ENCODE peak calls at places on chromosomes 3 and 15, in eight cellular contexts. N, W, V, E, J, M, T and C are unnamed samples.

GRCh38 chr3:154224366-154224765 is 99.9 kb downstream of the DHX36 start:
- DNase-seq in N (no peak), W (no peak), V (no peak), E (no peak), J (no peak), M (no peak), T (no peak), C (no peak)

GRCh38 chr3:169880565-169881250 is 11.0 kb upstream of the LRRC31 start:
- DNase-seq in N (no peak), W (no peak), V (no peak), E (no peak), J (no peak), M (no peak), T (no peak), C (no peak)

GRCh38 chr15:41523097-41523496 is 9.5 kb upstream of the LTK start:
- DNase-seq in N (no peak), W (no peak), V (no peak), E (no peak), J (no peak), M (no peak), T (peak; percentile 15), C (no peak)

GRCh38 chr15:87123676-87124382 is 1044.2 kb downstream of the AGBL1 start:
- DNase-seq in N (no peak), W (no peak), V (no peak), E (no peak), J (no peak), M (no peak), T (no peak), C (no peak)

GRCh38 chr15:65196637-65197336 is 11.6 kb upstream of the CLPX start:
- DNase-seq in N (no peak), W (no peak), V (no peak), E (no peak), J (no peak), M (no peak), T (no peak), C (no peak)

GRCh38 chr3:177597325-177598109 is 400.2 kb upstream of the TBL1XR1 start:
- DNase-seq in N (peak; percentile 30), W (peak; percentile 93), V (peak; percentile 78), E (peak; percentile 54), J (peak; percentile 56), M (peak; percentile 97), T (peak; percentile 95), C (peak; percentile 94)

GRCh38 chr3:155317211-155317610 is 23.7 kb upstream of the STRIT1 start:
- DNase-seq in N (no peak), W (peak; percentile 47), V (no peak), E (no peak), J (no peak), M (no peak), T (no peak), C (no peak)

GRCh38 chr3:101836907-101837598 is 12.3 kb upstream of the NFKBIZ start:
- DNase-seq in N (no peak), W (peak; percentile 80), V (peak; percentile 57), E (no peak), J (no peak), M (peak; percentile 88), T (peak; percentile 85), C (peak; percentile 85)

GRCh38 chr3:12675115-12675810 is 11.3 kb upstream of the RAF1 start:
- DNase-seq in N (no peak), W (no peak), V (no peak), E (no peak), J (no peak), M (no peak), T (no peak), C (no peak)

GRCh38 chr3:29693863-29694262 is 413.0 kb downstream of the RBMS3 start:
- DNase-seq in N (no peak), W (peak; percentile 90), V (peak; percentile 85), E (no peak), J (no peak), M (peak; percentile 82), T (peak; percentile 86), C (peak; percentile 98)

GRCh38 chr3:43144811-43145490 is 39.1 kb upstream of the POMGNT2 start:
- DNase-seq in N (no peak), W (peak; percentile 87), V (peak; percentile 39), E (no peak), J (no peak), M (no peak), T (peak; percentile 25), C (peak; percentile 85)

GRCh38 chr3:38003817-38004414 is 13.3 kb downstream of the VILL start:
- DNase-seq in N (no peak), W (no peak), V (no peak), E (peak; percentile 10), J (no peak), M (no peak), T (no peak), C (no peak)

GRCh38 chr3:126300761-126301481 is 56.3 kb downstream of the KLF15 start:
- DNase-seq in N (peak; percentile 54), W (no peak), V (no peak), E (peak; percentile 54), J (no peak), M (peak; percentile 20), T (no peak), C (peak; percentile 79)

GRCh38 chr3:51718547-51719412 is 11.9 kb downstream of the GRM2 start:
- DNase-seq in N (peak; percentile 55), W (peak; percentile 55), V (peak; percentile 23), E (no peak), J (no peak), M (no peak), T (peak; percentile 4), C (peak; percentile 52)

DNA sequence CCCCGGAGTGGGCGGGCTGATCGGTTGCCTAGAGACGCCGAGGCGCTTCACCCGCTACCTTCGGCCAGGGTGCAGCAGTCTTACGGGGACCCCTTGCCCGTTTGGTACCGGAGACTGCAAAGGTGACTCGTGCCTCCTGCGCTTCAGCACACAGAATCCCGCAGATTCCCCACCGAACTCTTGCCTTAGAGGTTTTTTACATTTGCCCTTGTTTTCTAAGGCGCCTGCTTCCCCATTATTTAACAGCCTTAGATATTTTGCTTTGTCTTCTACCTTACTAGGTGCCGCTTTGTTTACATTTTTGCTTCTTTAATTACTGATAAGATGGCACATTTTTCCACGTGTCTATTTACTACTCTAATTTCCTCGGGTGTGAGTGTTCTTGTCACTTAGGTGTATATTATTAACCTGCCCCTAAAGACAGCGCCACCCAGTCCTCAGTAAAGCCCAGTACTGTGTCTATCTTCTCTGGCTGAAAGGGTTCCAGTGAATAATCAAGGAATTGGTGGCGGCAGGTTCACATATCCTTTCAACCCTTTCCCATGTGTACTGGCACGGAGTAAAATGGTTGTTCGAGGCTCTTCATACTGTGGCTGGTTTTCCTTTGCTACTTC is 563 bp upstream of the CEP152 start:
- DNase-seq in N (no peak), W (no peak), V (no peak), E (no peak), J (no peak), M (no peak), T (no peak), C (no peak)
- TF ChIP-seq CTCF in N (no peak), W (no peak), V (no peak), E (no peak), J (no peak), M (peak; percentile 17), T (peak; percentile 17), C (no peak)

DNA sequence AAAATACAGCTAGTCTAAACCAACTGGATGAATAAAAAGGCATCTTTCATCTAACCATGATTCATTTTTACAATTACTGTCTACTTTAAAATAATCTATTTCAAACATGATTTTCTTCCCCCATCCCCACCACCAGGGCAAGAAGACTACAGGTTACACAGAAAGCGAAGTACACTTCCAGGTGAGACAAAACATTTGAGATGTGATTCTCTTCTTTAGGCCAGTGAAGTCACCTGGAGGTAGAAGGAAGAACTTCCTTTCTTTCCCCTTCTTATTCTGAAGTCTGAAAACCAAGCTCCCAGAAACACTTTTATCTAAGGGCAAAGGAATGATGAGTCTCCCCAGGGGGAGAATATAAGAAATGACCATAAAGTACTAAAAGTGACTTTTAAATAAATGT is 36.7 kb downstream of the SHQ1 start:
- DNase-seq in N (no peak), W (no peak), V (no peak), E (no peak), J (no peak), M (no peak), T (no peak), C (no peak)
- TF ChIP-seq CTCF in N (no peak), W (no peak), V (no peak), E (no peak), J (no peak), M (peak; percentile 17), T (no peak), C (no peak)

GRCh38 chr3:45546636-45547201 is 47.8 kb upstream of the LIMD1 start:
- DNase-seq in N (no peak), W (no peak), V (no peak), E (no peak), J (no peak), M (no peak), T (no peak), C (no peak)
- TF ChIP-seq CTCF in N (peak; percentile 25), W (peak; percentile 41), V (peak; percentile 37), E (no peak), J (no peak), M (peak; percentile 37), T (peak; percentile 39), C (peak; percentile 32)

GRCh38 chr3:128407986-128408692 is 58.6 kb downstream of the DNAJB8 start:
- DNase-seq in N (no peak), W (no peak), V (no peak), E (no peak), J (no peak), M (no peak), T (no peak), C (no peak)

GRCh38 chr3:128410669-128411573 is 55.8 kb downstream of the DNAJB8 start:
- DNase-seq in N (peak; percentile 81), W (no peak), V (no peak), E (no peak), J (no peak), M (no peak), T (no peak), C (no peak)

GRCh38 chr3:128407247-128407646 is 59.4 kb downstream of the DNAJB8 start:
- DNase-seq in N (no peak), W (no peak), V (no peak), E (no peak), J (no peak), M (no peak), T (no peak), C (no peak)

GRCh38 chr3:128409621-128410581 is 56.8 kb downstream of the DNAJB8 start:
- DNase-seq in N (no peak), W (no peak), V (no peak), E (no peak), J (no peak), M (no peak), T (no peak), C (no peak)

DNA sequence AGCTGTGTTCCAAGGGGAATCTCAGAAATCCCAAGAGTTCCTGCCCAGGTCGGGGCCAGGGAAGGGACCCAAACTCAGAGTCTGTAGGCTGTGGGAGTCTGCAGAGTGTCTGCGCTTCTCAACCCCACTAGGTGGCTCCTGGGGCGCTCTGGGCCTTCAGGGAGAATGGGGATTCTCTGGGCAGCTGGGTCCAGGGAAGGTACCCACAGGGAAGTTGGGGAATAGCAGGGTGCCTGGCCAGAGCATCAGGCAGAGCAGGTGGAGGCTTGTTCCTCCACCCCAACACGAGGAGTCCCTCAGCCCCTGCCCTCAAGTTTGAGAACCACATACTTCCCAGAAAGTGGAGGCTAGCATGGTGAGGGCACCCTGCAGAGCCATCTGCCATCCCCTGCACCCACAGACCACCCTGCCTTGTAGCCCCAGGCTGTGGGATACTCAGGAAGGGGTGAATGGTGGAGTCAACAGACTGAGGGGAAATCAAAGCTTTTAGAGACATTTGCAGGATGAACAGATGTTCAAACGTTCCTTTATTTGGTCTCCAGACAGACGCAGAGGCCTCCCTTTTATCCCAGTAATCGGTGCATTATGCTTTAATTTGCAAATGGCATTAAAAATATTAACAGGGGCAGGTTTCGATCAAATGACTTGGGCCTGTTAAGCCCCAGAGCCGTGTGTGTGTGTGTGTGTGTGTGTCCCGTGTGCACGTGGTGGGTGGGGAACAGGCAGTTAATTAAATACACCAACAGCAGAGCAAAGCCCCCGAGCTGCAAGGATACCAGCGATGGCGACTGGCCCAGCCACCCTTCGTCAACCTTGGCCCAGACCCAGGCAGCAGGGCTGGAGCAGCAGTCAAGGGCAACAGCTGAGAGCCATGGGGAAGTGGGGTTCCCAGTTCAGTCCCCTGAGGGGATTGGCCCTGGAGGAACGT is 57.7 kb downstream of the DNAJB8 start:
- DNase-seq in N (peak; percentile 75), W (no peak), V (no peak), E (peak; percentile 43), J (no peak), M (no peak), T (no peak), C (no peak)
- TF ChIP-seq CTCF in N (no peak), W (no peak), V (peak; percentile 36), E (no peak), J (no peak), M (peak; percentile 37), T (peak; percentile 22), C (no peak)